ENCODE peak calls at places on chromosomes 2 and 18, in seven cellular contexts. O is LoVo; H is left ventricle myocardium inferior; B is SK-N-SH; S is T-helper 1 cell; V is A549; F is activated naive CD8-positive, alpha-beta T cell treated with anti-CD3 and anti-CD28 coated beads, Interleukin-2, amount 10 ng/mL, durations not matched to agents 7 days and 5 days. T is an unnamed sample.

GRCh38 chr2:219627105-219628100 is at the start of gene SLC4A3:
- DNase-seq in F (peak; percentile 44), S (no peak), V (no peak), O (peak; percentile 28), B (peak; percentile 94), H (no peak), T (no peak)

GRCh38 chr2:85091838-85092237 is 41.4 kb upstream of the TCF7L1 start:
- DNase-seq in H (no peak), F (no peak), O (no peak), B (no peak), V (no peak), S (no peak), T (no peak)

GRCh38 chr2:75503048-75503607 is 57.6 kb downstream of the EVA1A start:
- DNase-seq in O (no peak), V (peak; percentile 12), S (no peak), B (no peak), H (no peak), F (no peak), T (no peak)

GRCh38 chr2:75025633-75026380 is 67.4 kb downstream of the POLE4 start:
- DNase-seq in H (no peak), S (no peak), O (no peak), V (no peak), B (no peak), F (no peak), T (no peak)

GRCh38 chr2:240929364-240930095 is 23.4 kb downstream of the CROCC2 start:
- DNase-seq in O (no peak), F (no peak), S (no peak), H (no peak), B (peak; percentile 11), V (no peak), T (no peak)

GRCh38 chr18:13565228-13565627 is 161.1 kb downstream of the FAM210A start:
- DNase-seq in F (no peak), B (no peak), H (peak; percentile 82), O (no peak), V (no peak), S (no peak), T (peak; percentile 70)

GRCh38 chr2:153059338-153060052 is 341.1 kb downstream of the ARL6IP6 start:
- DNase-seq in S (no peak), F (no peak), V (peak; percentile 86), B (no peak), O (peak; percentile 67), H (no peak), T (no peak)

GRCh38 chr2:10785260-10785659 is 27.3 kb downstream of the PDIA6 start:
- DNase-seq in F (no peak), H (no peak), V (no peak), S (no peak), O (no peak), B (no peak), T (no peak)

GRCh38 chr2:109254174-109254904 is 125.3 kb downstream of the SH3RF3 start:
- DNase-seq in B (no peak), S (no peak), O (no peak), F (no peak), H (no peak), V (no peak), T (no peak)

GRCh38 chr18:55433688-55434087 is 154.3 kb downstream of the TCF4 start:
- DNase-seq in F (no peak), O (no peak), S (no peak), V (no peak), B (peak; percentile 30), H (no peak), T (no peak)

GRCh38 chr2:178452870-178453269 is 1.7 kb downstream of the PJVK start:
- DNase-seq in V (no peak), F (no peak), B (no peak), O (no peak), S (no peak), H (no peak), T (no peak)

GRCh38 chr2:28652217-28652616 is 99.4 kb upstream of the PPP1CB start:
- DNase-seq in F (no peak), S (no peak), O (no peak), B (no peak), V (no peak), H (no peak), T (no peak)

GRCh38 chr2:9761547-9761946 is 81.7 kb upstream of the TAF1B start:
- DNase-seq in H (peak; percentile 54), F (no peak), V (no peak), B (no peak), O (no peak), S (no peak), T (no peak)

GRCh38 chr2:171341394-171341793 is 92.4 kb downstream of the METTL8 start:
- DNase-seq in O (no peak), S (no peak), H (no peak), B (no peak), F (no peak), V (no peak), T (no peak)

GRCh38 chr2:127324635-127325034 is 30.7 kb upstream of the ERCC3 start:
- DNase-seq in F (no peak), O (peak; percentile 36), V (peak; percentile 63), H (no peak), S (no peak), B (peak; percentile 50), T (no peak)

GRCh38 chr2:204453730-204454167 is 91.5 kb upstream of the PARD3B start:
- DNase-seq in V (peak; percentile 51), H (peak; percentile 25), S (no peak), B (peak; percentile 11), F (no peak), O (peak; percentile 58), T (peak; percentile 14)

GRCh38 chr18:10139783-10140410 is 226.1 kb downstream of the VAPA start:
- DNase-seq in V (peak; percentile 15), S (no peak), B (no peak), O (no peak), H (no peak), F (no peak), T (no peak)